ENCODE peak calls at places on chromosomes 11 and 22, in four cellular contexts. I is BE2C, X is AG04450, U is choroid plexus epithelial cell. D is an unnamed sample.

GRCh38 chr11:31325162-31325561 is 44.4 kb downstream of the DCDC1 start:
- DNase-seq in I (no peak), X (no peak), U (peak; percentile 81), D (no peak)

GRCh38 chr11:119421941-119422504 is 949 bp downstream of the THY1 start:
- DNase-seq in I (peak; percentile 75), U (no peak), X (no peak), D (peak; percentile 68)

GRCh38 chr11:103596323-103596722 is 440.1 kb upstream of the DDI1 start:
- DNase-seq in X (no peak), I (no peak), U (no peak), D (no peak)

GRCh38 chr11:129248618-129249017 is 56.5 kb upstream of the ARHGAP32 start:
- DNase-seq in I (no peak), U (peak; percentile 61), X (peak; percentile 21), D (no peak)

GRCh38 chr11:73521621-73522020 is 76.3 kb downstream of the FAM168A start:
- DNase-seq in I (no peak), X (no peak), U (peak; percentile 21), D (peak; percentile 6)

GRCh38 chr11:19679952-19680823 is 32.4 kb upstream of the NAV2 start:
- DNase-seq in X (peak; percentile 94), I (peak; percentile 40), U (peak; percentile 94), D (no peak)

GRCh38 chr11:76664578-76665061 is 5.9 kb downstream of the LRRC32 start:
- DNase-seq in U (no peak), X (no peak), I (peak; percentile 3), D (no peak)

GRCh38 chr11:48043998-48044512 is 63.7 kb downstream of the PTPRJ start:
- DNase-seq in U (no peak), I (no peak), X (no peak), D (no peak)

GRCh38 chr11:72609045-72609444 is 65.2 kb downstream of the PDE2A start:
- DNase-seq in U (peak; percentile 71), I (no peak), X (no peak), D (no peak)

GRCh38 chr11:102653744-102654291 is 28.7 kb upstream of the MMP20 start:
- DNase-seq in U (no peak), X (no peak), I (no peak), D (no peak)

GRCh38 chr11:20873054-20873453 is 203.7 kb downstream of the NELL1 start:
- DNase-seq in I (peak; percentile 62), X (no peak), U (no peak), D (peak; percentile 39)

GRCh38 chr11:120518356-120518755 is 6.8 kb downstream of the GRIK4 start:
- DNase-seq in X (no peak), I (no peak), U (no peak), D (no peak)

GRCh38 chr11:61173456-61173855 is 12.2 kb upstream of the VPS37C start:
- DNase-seq in X (no peak), U (peak; percentile 52), I (no peak), D (no peak)

GRCh38 chr11:8867856-8868705 is 42.9 kb upstream of the AKIP1 start:
- DNase-seq in I (no peak), U (peak; percentile 61), X (no peak), D (no peak)

GRCh38 chr22:42614312-42615091 is at the start of gene POLDIP3:
- DNase-seq in I (peak; percentile 99), X (peak; percentile 97), U (peak; percentile 99), D (peak; percentile 99)
- TF ChIP-seq CTCF in I (peak; percentile 15), X (peak; percentile 31), U (peak; percentile 40), D (no peak)

DNA sequence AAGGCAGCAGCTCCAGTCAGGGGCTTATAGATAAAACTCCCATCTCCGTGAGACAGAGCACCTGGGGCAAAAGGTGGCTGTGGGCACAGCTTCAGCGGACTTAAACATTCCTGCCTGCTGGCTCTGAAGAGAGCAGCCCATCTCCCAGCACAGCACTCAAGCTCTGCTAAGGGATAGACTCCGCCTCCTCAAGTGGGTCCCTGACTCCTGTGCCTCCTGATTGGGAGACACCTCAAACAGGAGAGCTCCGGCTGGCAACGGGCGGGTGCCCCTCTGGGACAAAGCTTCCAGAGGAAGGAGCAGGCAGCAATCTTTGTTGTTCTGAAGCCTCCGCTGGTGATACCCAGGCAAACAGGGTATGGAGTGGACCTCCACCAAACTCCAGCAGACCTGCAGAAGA is 279.4 kb downstream of the LARGE1 start:
- DNase-seq in I (no peak), U (no peak), X (no peak), D (no peak)
- TF ChIP-seq CTCF in I (no peak), U (no peak), X (no peak), D (no peak)

DNA sequence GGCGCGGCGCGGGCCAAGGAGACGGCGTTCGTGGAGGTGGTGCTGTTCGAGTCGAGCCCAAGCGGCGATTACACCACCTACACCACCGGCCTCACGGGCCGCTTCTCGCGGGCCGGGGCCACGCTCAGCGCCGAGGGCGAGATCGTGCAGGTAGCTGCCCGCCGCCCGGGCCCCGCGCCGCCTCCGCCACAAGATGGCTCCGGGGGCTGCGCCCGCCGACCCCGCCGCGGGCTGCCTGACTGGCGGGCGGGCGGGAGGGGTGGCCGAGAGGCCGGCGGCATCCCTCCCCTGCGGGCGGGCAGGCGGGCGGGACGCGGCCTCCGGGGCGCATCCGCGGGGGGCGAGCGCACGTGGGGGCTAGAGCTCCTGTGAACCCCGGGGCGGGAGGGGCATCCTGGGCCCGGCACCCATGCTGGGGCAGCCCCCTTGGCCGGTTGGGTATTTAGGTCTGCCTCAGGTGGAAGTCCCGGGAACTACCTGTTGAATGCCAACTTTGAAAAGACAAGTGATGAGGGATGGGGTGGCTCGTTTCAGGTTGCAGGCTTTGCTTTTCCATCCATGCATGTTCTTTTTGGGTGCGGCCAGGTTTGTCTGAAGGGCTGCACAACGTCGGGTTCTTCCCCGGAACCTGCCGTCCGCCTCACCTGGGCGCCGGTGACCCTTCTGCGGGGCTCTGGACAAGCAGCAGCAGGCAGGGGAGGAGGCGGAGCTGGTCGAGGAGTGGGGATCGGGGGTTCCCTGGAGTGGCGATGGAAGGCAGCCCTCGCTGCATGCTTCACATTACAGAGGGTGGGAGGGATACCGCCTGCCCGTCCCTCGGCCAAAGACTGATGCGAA is 763 bp downstream of the ZNRF3 start:
- DNase-seq in I (peak; percentile 55), U (peak; percentile 60), X (no peak), D (peak; percentile 63)
- TF ChIP-seq CTCF in I (no peak), U (no peak), X (no peak), D (no peak)

GRCh38 chr11:79259800-79260199 is 181.0 kb downstream of the TENM4 start:
- DNase-seq in X (no peak), I (no peak), U (peak; percentile 47), D (no peak)
- TF ChIP-seq CTCF in X (peak; percentile 28), I (peak; percentile 36), U (peak; percentile 64), D (no peak)

GRCh38 chr22:35739076-35739475 is 21.4 kb downstream of the APOL5 start:
- DNase-seq in U (no peak), X (no peak), I (no peak), D (no peak)

GRCh38 chr22:35742342-35743100 is 24.8 kb downstream of the APOL5 start:
- DNase-seq in I (peak; percentile 43), X (no peak), U (peak; percentile 82), D (no peak)

GRCh38 chr22:35736701-35737100 is 19.0 kb downstream of the APOL5 start:
- DNase-seq in X (no peak), I (no peak), U (no peak), D (no peak)

GRCh38 chr22:35740616-35741015 is 22.9 kb downstream of the APOL5 start:
- DNase-seq in X (no peak), U (no peak), I (no peak), D (no peak)

GRCh38 chr22:35739642-35740041 is 22.0 kb downstream of the APOL5 start:
- DNase-seq in U (no peak), X (no peak), I (no peak), D (no peak)
- TF ChIP-seq CTCF in U (peak; percentile 44), X (peak; percentile 32), I (peak; percentile 45), D (peak; percentile 17)

DNA sequence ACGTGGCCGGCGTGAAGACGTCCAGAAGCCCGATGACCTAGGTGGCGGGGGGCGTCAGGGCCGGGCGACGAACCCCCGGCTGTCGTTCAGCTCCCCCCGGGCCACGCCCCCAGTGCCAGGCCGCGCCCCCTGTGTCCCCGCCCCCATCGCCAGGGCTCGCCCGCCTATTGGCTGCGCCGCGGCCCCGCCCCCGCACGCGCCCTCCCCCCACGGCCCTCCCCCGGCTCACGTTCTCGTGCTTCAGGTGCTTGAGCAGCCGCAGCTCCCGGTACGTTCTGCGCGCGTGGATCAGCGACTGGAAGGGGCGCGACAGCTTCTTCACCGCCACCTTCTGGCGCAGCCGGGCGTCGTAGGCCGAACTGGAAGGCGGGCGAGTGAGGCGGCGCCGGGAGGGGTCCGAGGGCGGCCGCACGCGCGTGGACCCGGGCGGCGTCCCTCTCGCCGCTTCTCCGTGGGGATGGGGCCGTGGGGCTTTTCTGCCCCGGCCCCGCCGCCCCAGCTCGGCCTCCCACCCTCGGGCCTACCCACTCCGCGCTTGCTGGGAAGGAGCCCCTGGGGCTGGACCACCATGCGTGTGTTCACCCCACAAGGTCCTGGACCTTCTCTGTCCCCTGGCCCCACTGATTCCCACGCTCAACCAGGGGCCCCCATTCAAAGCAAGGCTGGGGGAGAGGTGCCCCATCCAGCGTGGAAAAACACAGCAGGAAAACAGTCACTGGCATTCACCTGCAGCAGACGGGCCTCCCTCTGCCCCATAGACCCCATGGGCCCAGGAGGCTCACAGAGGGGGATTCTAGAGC is 2.4 kb downstream of the MAPK11 start:
- DNase-seq in X (no peak), U (peak; percentile 61), I (no peak), D (no peak)
- TF ChIP-seq CTCF in X (peak; percentile 23), U (peak; percentile 34), I (no peak), D (no peak)

GRCh38 chr22:22810018-22810427 is 77.6 kb upstream of the IGLL5 start:
- DNase-seq in X (no peak), U (no peak), I (peak; percentile 75), D (peak; percentile 79)
- TF ChIP-seq CTCF in X (peak; percentile 76), U (no peak), I (peak; percentile 97), D (peak; percentile 93)